ENCODE peak calls at places on chromosomes 7 and 10, in four cellular contexts. One of them, this sample, is unnamed.

GRCh38 chr10:88442681-88443080 is 140.4 kb downstream of the RNLS start:
- DNase-seq in HepG2: no peak
- DNase-seq in K562: no peak
- DNase-seq in GM12878: no peak
- DNase-seq in this sample: no peak

GRCh38 chr10:104937528-104937927 is 296.4 kb downstream of the SORCS3 start:
- DNase-seq in K562: no peak
- DNase-seq in GM12878: no peak
- DNase-seq in HepG2: peak
- DNase-seq in this sample: no peak

GRCh38 chr10:49140306-49141175 is 6.7 kb upstream of the FAM170B start:
- DNase-seq in HepG2: no peak
- DNase-seq in K562: no peak
- DNase-seq in GM12878: no peak
- DNase-seq in this sample: no peak

GRCh38 chr7:82559203-82559805 is 115.7 kb upstream of the CACNA2D1 start:
- DNase-seq in K562: no peak
- DNase-seq in HepG2: no peak
- DNase-seq in GM12878: no peak
- DNase-seq in this sample: peak

GRCh38 chr7:57215423-57215822 is 83.2 kb upstream of the ZNF479 start:
- DNase-seq in K562: no peak
- DNase-seq in HepG2: no peak
- DNase-seq in GM12878: no peak
- DNase-seq in this sample: no peak

GRCh38 chr10:71278691-71279588 is 40.1 kb upstream of the SLC29A3 start:
- DNase-seq in HepG2: no peak
- DNase-seq in K562: no peak
- DNase-seq in GM12878: no peak
- DNase-seq in this sample: no peak

GRCh38 chr10:71779641-71780040 is 6.3 kb upstream of the VSIR start:
- DNase-seq in GM12878: no peak
- DNase-seq in K562: no peak
- DNase-seq in HepG2: no peak
- DNase-seq in this sample: no peak

GRCh38 chr7:101501351-101501750 is 127.7 kb downstream of the MYL10 start:
- DNase-seq in GM12878: no peak
- DNase-seq in HepG2: no peak
- DNase-seq in K562: no peak
- DNase-seq in this sample: no peak

GRCh38 chr10:132926777-132927650 is 15.4 kb downstream of the CFAP46 start:
- DNase-seq in K562: no peak
- DNase-seq in HepG2: no peak
- DNase-seq in GM12878: no peak
- DNase-seq in this sample: no peak

GRCh38 chr7:29194594-29195417 is at the start of gene CHN2:
- DNase-seq in K562: no peak
- DNase-seq in GM12878: no peak
- DNase-seq in HepG2: peak
- DNase-seq in this sample: peak

GRCh38 chr10:126519188-126519587 is 130.9 kb upstream of the ADAM12 start:
- DNase-seq in GM12878: no peak
- DNase-seq in K562: no peak
- DNase-seq in HepG2: no peak
- DNase-seq in this sample: no peak

GRCh38 chr10:63522129-63522687 is 1.0 kb downstream of the REEP3 start:
- DNase-seq in K562: no peak
- DNase-seq in GM12878: no peak
- DNase-seq in HepG2: no peak
- DNase-seq in this sample: no peak

GRCh38 chr10:103849880-103850571 is 5.3 kb downstream of the SH3PXD2A start:
- DNase-seq in GM12878: no peak
- DNase-seq in HepG2: no peak
- DNase-seq in K562: no peak
- DNase-seq in this sample: no peak

GRCh38 chr10:16049050-16049449 is 188.7 kb upstream of the MINDY3 start:
- DNase-seq in HepG2: no peak
- DNase-seq in K562: peak
- DNase-seq in GM12878: no peak
- DNase-seq in this sample: no peak

GRCh38 chr10:93873427-93874115 is 20.2 kb upstream of the SLC35G1 start:
- DNase-seq in GM12878: no peak
- DNase-seq in K562: peak
- DNase-seq in HepG2: no peak
- DNase-seq in this sample: no peak

GRCh38 chr10:31197886-31198285 is 121.1 kb upstream of the ZEB1 start:
- DNase-seq in HepG2: no peak
- DNase-seq in GM12878: no peak
- DNase-seq in K562: no peak
- DNase-seq in this sample: no peak

GRCh38 chr10:46559231-46559671 is 2.8 kb upstream of the GPRIN2 start:
- DNase-seq in K562: no peak
- DNase-seq in HepG2: no peak
- DNase-seq in GM12878: no peak
- DNase-seq in this sample: no peak

GRCh38 chr7:1200045-1200444 is 32.6 kb upstream of the UNCX start:
- DNase-seq in K562: no peak
- DNase-seq in GM12878: no peak
- DNase-seq in HepG2: no peak
- DNase-seq in this sample: no peak

GRCh38 chr10:47412177-47412730 is 28.2 kb upstream of the ZNF488 start:
- DNase-seq in GM12878: no peak
- DNase-seq in K562: no peak
- DNase-seq in HepG2: no peak
- DNase-seq in this sample: no peak

GRCh38 chr7:55066938-55067337 is 48.1 kb downstream of the EGFR start:
- DNase-seq in HepG2: no peak
- DNase-seq in K562: no peak
- DNase-seq in GM12878: no peak
- DNase-seq in this sample: no peak

GRCh38 chr7:121545418-121545817 is 149.3 kb upstream of the FAM3C start:
- DNase-seq in GM12878: no peak
- DNase-seq in K562: no peak
- DNase-seq in HepG2: no peak
- DNase-seq in this sample: no peak
- TF ChIP-seq FOXK2 in GM12878: no peak
- TF ChIP-seq FOXK2 in K562: no peak
- TF ChIP-seq FOXK2 in HepG2: no peak
- TF ChIP-seq FOXK2 in this sample: no peak

GRCh38 chr7:92953657-92954056 is 117.3 kb upstream of the CDK6 start:
- DNase-seq in K562: peak
- DNase-seq in HepG2: no peak
- DNase-seq in GM12878: no peak
- DNase-seq in this sample: peak
- TF ChIP-seq FOXM1 in K562: no peak
- TF ChIP-seq FOXM1 in HepG2: no peak
- TF ChIP-seq FOXM1 in GM12878: no peak
- TF ChIP-seq FOXM1 in this sample: no peak

DNA sequence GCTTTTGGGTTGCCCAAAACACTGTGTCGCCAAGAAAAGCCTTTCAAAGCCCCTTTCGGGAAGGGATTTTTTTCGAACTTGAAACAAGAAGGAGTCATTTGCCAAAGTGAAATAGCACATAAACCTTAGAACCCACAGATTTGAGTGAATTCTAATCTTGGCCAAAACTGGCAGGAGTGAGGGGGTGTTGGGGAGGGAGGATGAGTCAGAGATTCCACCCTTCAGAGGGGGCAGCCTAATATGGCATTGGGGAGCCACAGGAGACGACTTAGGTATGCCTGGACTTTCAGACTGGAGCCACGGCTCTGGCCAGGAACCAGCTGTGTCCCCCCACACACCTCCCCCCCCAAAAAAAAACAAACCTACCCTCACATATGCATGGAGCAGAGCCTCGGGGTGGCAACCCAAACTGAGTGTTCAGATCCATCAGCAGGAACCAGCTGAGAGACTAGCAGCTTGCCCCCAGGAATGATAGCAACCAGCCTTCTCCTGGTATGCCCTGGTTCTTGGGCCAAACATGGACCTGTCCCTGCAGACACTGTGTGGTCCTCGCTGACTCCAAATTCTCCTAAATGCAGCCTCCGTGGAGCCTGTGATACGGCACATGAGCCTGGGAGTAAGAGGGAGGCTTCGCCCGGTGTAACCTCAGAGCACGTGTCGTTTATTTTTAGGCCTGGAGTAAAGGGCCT is 138.3 kb downstream of the FGFR2 start:
- DNase-seq in GM12878: no peak
- DNase-seq in HepG2: no peak
- DNase-seq in K562: no peak
- DNase-seq in this sample: no peak
- TF ChIP-seq FOXK2 in GM12878: no peak
- TF ChIP-seq FOXK2 in HepG2: no peak
- TF ChIP-seq FOXK2 in K562: no peak
- TF ChIP-seq FOXK2 in this sample: no peak

GRCh38 chr7:21426286-21426957 is 1.5 kb upstream of the SP4 start:
- DNase-seq in HepG2: peak
- DNase-seq in GM12878: no peak
- DNase-seq in K562: no peak
- DNase-seq in this sample: no peak
- TF ChIP-seq FOXM1 in HepG2: no peak
- TF ChIP-seq FOXM1 in GM12878: no peak
- TF ChIP-seq FOXM1 in K562: no peak
- TF ChIP-seq FOXM1 in this sample: no peak

GRCh38 chr7:94700926-94701554 is 45.1 kb upstream of the SGCE start:
- DNase-seq in GM12878: no peak
- DNase-seq in HepG2: peak
- DNase-seq in K562: no peak
- DNase-seq in this sample: no peak

GRCh38 chr7:94698275-94698674 is 42.3 kb upstream of the SGCE start:
- DNase-seq in HepG2: peak
- DNase-seq in GM12878: no peak
- DNase-seq in K562: no peak
- DNase-seq in this sample: no peak

GRCh38 chr7:94701555-94701973 is 45.6 kb upstream of the SGCE start:
- DNase-seq in HepG2: peak
- DNase-seq in GM12878: no peak
- DNase-seq in K562: no peak
- DNase-seq in this sample: no peak

GRCh38 chr7:94697671-94697994 is 41.7 kb upstream of the SGCE start:
- DNase-seq in GM12878: no peak
- DNase-seq in HepG2: no peak
- DNase-seq in K562: no peak
- DNase-seq in this sample: no peak

GRCh38 chr7:94696981-94697670 is 41.2 kb upstream of the SGCE start:
- DNase-seq in K562: no peak
- DNase-seq in GM12878: no peak
- DNase-seq in HepG2: peak
- DNase-seq in this sample: no peak
- TF ChIP-seq FOXK2 in K562: no peak
- TF ChIP-seq FOXK2 in GM12878: no peak
- TF ChIP-seq FOXK2 in HepG2: no peak
- TF ChIP-seq FOXK2 in this sample: no peak

GRCh38 chr7:116138202-116138801 is 72.0 kb upstream of the TES start:
- DNase-seq in GM12878: no peak
- DNase-seq in HepG2: peak
- DNase-seq in K562: peak
- DNase-seq in this sample: peak
- TF ChIP-seq FOXM1 in GM12878: no peak
- TF ChIP-seq FOXM1 in HepG2: no peak
- TF ChIP-seq FOXM1 in K562: no peak
- TF ChIP-seq FOXM1 in this sample: no peak

DNA sequence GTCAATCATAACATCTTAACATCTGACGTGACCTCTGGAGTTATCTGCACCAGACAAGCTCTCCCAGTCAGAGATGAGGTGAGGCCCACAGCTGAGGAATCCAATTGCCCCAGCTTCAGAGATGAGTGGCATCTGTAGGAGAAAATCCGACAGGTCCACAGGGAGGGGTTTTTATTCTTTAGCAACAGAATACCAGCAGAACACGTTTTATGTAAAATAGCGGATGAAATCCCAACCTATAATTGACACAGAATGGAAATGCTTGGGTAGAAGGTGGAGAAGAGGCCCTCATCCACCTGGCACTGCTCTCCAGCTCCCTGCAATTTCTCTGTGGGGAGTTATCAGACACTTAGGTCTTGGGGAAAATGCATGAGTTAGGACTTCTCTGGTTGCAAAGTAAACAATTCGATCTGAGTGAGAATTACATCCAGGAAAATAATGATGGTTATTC is 144.2 kb upstream of the NRP1 start:
- DNase-seq in GM12878: no peak
- DNase-seq in K562: no peak
- DNase-seq in HepG2: no peak
- DNase-seq in this sample: no peak
- TF ChIP-seq FOXK2 in GM12878: no peak
- TF ChIP-seq FOXK2 in K562: no peak
- TF ChIP-seq FOXK2 in HepG2: no peak
- TF ChIP-seq FOXK2 in this sample: no peak

GRCh38 chr10:6345404-6345803 is 142.7 kb downstream of the PFKFB3 start:
- DNase-seq in GM12878: no peak
- DNase-seq in HepG2: no peak
- DNase-seq in K562: no peak
- DNase-seq in this sample: no peak

GRCh38 chr10:6339891-6340290 is 137.2 kb downstream of the PFKFB3 start:
- DNase-seq in HepG2: no peak
- DNase-seq in K562: no peak
- DNase-seq in GM12878: no peak
- DNase-seq in this sample: no peak

GRCh38 chr10:6343321-6344010 is 140.7 kb downstream of the PFKFB3 start:
- DNase-seq in HepG2: no peak
- DNase-seq in GM12878: no peak
- DNase-seq in K562: no peak
- DNase-seq in this sample: no peak

GRCh38 chr10:6346621-6347020 is 143.9 kb downstream of the PFKFB3 start:
- DNase-seq in K562: no peak
- DNase-seq in HepG2: no peak
- DNase-seq in GM12878: no peak
- DNase-seq in this sample: no peak

DNA sequence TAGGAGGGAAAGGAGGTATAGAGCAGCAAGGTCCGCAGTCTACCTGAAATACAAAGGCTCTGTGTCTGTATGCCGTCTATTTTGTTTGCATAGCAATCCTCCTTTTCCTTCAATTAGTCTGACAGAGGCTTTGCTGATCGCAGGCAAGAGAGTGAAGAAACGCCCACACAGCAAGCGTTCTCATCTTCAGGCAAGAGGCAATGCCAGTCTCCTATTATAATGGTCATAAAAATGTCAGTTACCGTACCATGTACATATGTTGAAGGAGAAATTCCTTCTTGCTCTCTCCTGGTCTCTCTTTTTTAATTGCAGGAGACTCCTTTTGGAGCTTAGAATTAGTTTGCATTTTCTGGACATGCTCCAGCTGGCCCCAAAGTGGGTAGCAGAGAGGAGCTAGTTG is 139.4 kb downstream of the PFKFB3 start:
- DNase-seq in HepG2: no peak
- DNase-seq in GM12878: no peak
- DNase-seq in K562: no peak
- DNase-seq in this sample: no peak
- TF ChIP-seq FOXM1 in HepG2: no peak
- TF ChIP-seq FOXM1 in GM12878: no peak
- TF ChIP-seq FOXM1 in K562: no peak
- TF ChIP-seq FOXM1 in this sample: no peak

This sample was measured in HEK293T.